ENCODE peak calls at places on chromosomes 13 and 19, in six cellular contexts. H is esophagus muscularis mucosa; C is CD8-positive, alpha-beta T cell; Q is OCI-LY7; D is heart right ventricle; J is PC-3. X is an unnamed sample. For H3K4me1, the result is how much of the 10 kb centered on the place peaks cover.

GRCh38 chr13:42985312-42986175 is 6.5 kb downstream of the EPSTI1 start:
- DNase-seq in H (no peak), Q (no peak), C (no peak), D (no peak), J (no peak), X (no peak)

GRCh38 chr13:60448907-60449510 is 52.0 kb downstream of the TDRD3 start:
- DNase-seq in H (no peak), Q (peak), C (no peak), D (peak), J (peak), X (no peak)

GRCh38 chr19:55113570-55114039 is 3.8 kb downstream of the PPP1R12C start:
- DNase-seq in H (peak), C (no peak), Q (peak), D (peak), J (no peak), X (no peak)

GRCh38 chr13:78609464-78610205 is 6.3 kb upstream of the POU4F1 start:
- DNase-seq in J (no peak), C (no peak), D (no peak), H (no peak), Q (no peak), X (peak)

GRCh38 chr13:53507741-53508140 is 479.1 kb downstream of the OLFM4 start:
- DNase-seq in D (no peak), C (no peak), Q (no peak), H (no peak), J (no peak), X (no peak)

GRCh38 chr13:113654591-113655357 is 3.2 kb downstream of the ATP4B start:
- DNase-seq in D (no peak), J (no peak), Q (no peak), C (no peak), H (no peak), X (peak)

GRCh38 chr13:99908129-99908805 is 63.3 kb downstream of the ZIC5 start:
- DNase-seq in C (no peak), D (no peak), H (no peak), J (no peak), Q (no peak), X (no peak)

GRCh38 chr19:41617941-41618730 is 8.7 kb downstream of the CEACAM4 start:
- DNase-seq in C (no peak), J (no peak), Q (no peak), H (peak), D (no peak), X (no peak)

GRCh38 chr13:23509781-23510543 is 60.2 kb upstream of the TNFRSF19 start:
- DNase-seq in C (no peak), J (peak), D (no peak), Q (no peak), H (no peak), X (no peak)

GRCh38 chr19:43754312-43754561 is 525 bp downstream of the SMG9 start:
- DNase-seq in D (no peak), H (no peak), J (no peak), C (no peak), Q (no peak), X (no peak)

GRCh38 chr13:113390874-113391497 is 27.1 kb upstream of the GRTP1 start:
- DNase-seq in J (no peak), H (no peak), D (no peak), Q (no peak), C (no peak), X (no peak)

DNA sequence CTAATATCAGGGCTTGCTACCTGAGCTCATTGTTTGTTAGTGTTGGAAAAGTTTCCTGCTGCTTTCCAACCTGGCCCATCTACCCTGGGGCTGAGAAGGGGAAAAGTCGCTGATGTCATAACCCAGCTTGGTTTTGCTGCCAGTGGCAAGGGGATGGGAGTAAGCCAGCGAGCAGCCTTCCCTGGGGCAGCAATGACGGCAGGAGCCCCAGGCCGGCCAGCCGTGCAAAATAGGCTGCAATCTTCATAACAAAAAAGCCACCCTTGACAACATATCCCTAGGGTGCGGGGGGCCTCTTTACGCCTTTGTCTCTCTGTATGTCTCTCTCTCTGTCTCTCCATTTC is 30.1 kb downstream of the SERP2 start:
- DNase-seq in Q (no peak), C (no peak), J (no peak), D (no peak), H (no peak), X (no peak)
- H3K4me1 ChIP-seq in Q (under half), C (under half), J (under half), D (under half), H (under half), X (under half)

GRCh38 chr19:8589177-8589714 is 12.0 kb upstream of the MYO1F start:
- DNase-seq in H (no peak), J (no peak), D (no peak), C (no peak), Q (no peak), X (no peak)

GRCh38 chr19:8593931-8594330 is 16.6 kb downstream of the ADAMTS10 start:
- DNase-seq in Q (no peak), H (no peak), D (no peak), C (no peak), J (no peak), X (no peak)

GRCh38 chr19:8595651-8596050 is 14.9 kb downstream of the ADAMTS10 start:
- DNase-seq in C (no peak), Q (no peak), H (no peak), D (no peak), J (no peak), X (no peak)

GRCh38 chr19:8596168-8596567 is 14.3 kb downstream of the ADAMTS10 start:
- DNase-seq in D (no peak), C (no peak), H (no peak), Q (no peak), J (no peak), X (no peak)

GRCh38 chr19:8592231-8593009 is 15.2 kb upstream of the MYO1F start:
- DNase-seq in Q (peak), C (peak), D (peak), H (peak), J (peak), X (peak)
- H3K4me3 ChIP-seq in Q (no peak), C (peak), D (peak), H (peak), J (no peak), X (peak)

GRCh38 chr19:27972291-27973040 is 1240.5 kb downstream of the UQCRFS1 start:
- DNase-seq in C (no peak), Q (no peak), J (peak), D (no peak), H (no peak), X (no peak)
- H3K27ac ChIP-seq in C (no peak), Q (no peak), J (no peak), D (no peak), H (no peak), X (no peak)

DNA sequence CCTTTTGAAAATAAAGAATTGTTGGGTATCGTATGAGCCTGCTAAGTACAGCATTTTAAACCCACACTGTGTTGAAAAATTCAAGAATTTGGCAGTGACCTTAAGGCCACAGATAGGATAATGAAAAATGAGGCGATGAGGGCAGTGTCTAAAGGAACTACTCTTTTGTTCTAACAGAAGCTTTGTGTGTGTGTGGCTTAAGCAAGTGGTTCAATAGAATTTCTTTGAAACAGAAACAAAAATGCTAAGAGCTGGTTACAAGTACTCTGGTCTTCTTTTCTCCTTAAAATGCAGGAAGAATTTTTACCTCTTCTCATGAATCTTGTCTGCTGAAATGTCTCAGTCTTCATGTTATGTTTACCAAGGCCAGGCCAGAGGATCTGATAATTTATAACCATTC is 279.5 kb downstream of the ZNF536 start:
- DNase-seq in J (no peak), Q (no peak), C (no peak), D (no peak), H (no peak), X (no peak)
- H3K4me1 ChIP-seq in J (under half), Q (under half), C (under half), D (under half), H (under half), X (under half)

GRCh38 chr19:4911786-4912672 is 2.7 kb downstream of the UHRF1 start:
- DNase-seq in Q (peak), D (peak), C (peak), H (no peak), J (peak), X (peak)

GRCh38 chr19:4916292-4917082 is 7.2 kb downstream of the UHRF1 start:
- DNase-seq in J (no peak), Q (no peak), C (peak), H (no peak), D (no peak), X (peak)

GRCh38 chr19:4914736-4915501 is 5.6 kb downstream of the UHRF1 start:
- DNase-seq in J (peak), C (peak), H (no peak), Q (no peak), D (no peak), X (peak)

GRCh38 chr19:4911314-4911713 is 2.0 kb downstream of the UHRF1 start:
- DNase-seq in J (peak), D (no peak), Q (peak), C (no peak), H (no peak), X (no peak)

GRCh38 chr19:4913996-4914735 is 4.9 kb downstream of the UHRF1 start:
- DNase-seq in H (no peak), D (no peak), J (peak), Q (no peak), C (peak), X (no peak)
- H3K4me3 ChIP-seq in H (no peak), D (no peak), J (peak), Q (no peak), C (peak), X (peak)

DNA sequence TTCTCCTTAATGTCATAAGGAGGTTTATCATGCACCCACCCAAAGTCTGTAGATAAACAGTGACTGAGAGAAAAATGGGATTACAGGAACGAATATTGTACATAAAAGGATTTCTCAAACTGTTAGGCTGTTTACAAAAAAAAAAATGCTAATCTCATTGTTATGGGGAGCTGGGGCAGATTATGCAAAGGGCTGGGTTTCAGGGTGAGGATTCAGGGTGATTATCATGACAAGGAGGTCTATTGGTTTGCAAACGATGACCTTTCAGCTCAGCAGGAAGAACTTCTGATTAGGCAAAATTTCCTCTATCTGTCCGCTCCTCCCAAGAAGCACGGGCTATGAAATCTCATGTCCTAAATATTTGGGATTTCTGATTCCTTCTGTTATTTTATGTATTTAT is 41.4 kb downstream of the NLRP12 start:
- DNase-seq in C (no peak), Q (no peak), H (no peak), D (no peak), J (no peak), X (no peak)
- H3K27ac ChIP-seq in C (no peak), Q (no peak), H (no peak), D (no peak), J (no peak), X (no peak)

GRCh38 chr19:45078390-45079062 is 534 bp upstream of the GEMIN7 start:
- DNase-seq in C (no peak), Q (no peak), H (no peak), D (no peak), J (no peak), X (no peak)
- H3K4me1 ChIP-seq in C (under half), Q (half or more), H (under half), D (under half), J (under half), X (under half)

DNA sequence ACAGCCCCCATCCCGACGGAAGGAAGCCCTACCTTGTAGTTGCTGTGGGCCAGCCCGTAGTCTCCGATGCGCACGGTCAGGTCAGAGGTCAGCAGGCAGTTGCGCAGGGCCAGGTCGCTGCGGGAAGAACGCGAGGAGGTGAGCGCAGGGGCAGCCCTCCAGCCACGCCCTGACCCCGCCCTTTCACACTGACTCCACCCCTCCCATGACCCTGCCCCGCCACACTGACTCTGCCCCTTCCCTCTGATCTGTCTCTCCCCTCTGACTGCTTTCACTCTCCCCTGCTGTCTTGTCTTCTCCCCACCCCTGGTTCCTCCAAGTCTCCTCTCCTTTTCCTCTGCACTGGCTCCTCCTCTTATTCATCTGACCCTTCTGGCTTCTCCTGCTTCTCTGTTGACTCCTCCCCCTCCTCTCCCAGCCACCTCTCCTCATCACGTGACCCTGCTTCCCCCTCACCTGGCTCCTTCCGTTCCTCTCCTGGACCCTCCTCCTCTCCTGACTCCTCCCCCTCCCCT is 10.1 kb downstream of the LMTK3 start:
- DNase-seq in Q (peak), J (peak), H (no peak), C (peak), D (no peak), X (no peak)
- H3K4me3 ChIP-seq in Q (peak), J (peak), H (no peak), C (no peak), D (no peak), X (peak)

DNA sequence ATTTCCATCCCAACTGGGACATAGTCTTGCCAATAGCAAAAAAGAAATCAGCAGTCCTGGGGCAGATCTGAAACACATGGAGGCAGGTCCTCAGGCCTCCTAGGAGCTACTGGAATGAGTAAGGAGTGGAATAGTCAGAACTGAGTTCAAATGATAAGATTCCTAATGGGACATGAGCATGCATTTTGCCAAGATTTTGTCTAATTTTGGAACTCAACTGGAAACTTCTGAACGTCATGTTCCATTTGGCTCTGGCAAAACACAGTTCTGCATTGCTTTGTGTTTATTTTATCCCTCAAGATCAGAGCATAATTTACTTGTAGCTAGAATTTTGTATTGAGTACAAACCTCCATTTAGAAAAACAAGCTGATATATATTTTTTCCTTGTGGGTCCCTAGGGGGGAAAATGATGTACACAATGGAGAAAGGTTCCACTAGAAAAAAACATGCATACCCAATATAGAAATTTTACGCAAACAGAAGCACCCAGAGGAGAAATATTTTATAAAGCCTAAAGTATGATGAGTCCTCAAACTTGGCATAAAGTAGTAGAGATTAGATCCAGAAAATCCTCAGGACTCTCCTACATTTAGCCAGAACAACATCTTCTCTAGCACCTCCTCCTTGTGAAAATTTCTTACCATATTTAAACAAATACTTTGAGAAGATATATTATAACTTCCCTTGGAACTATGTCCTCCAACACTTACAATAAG is 149.0 kb upstream of the SERP2 start:
- DNase-seq in C (no peak), J (no peak), D (peak), Q (no peak), H (no peak), X (no peak)
- H3K27ac ChIP-seq in C (no peak), J (no peak), D (peak), Q (no peak), H (peak), X (no peak)